ENCODE peak calls at places on chromosomes 1 and 21, in six cellular contexts. Y, Q, T, I, J and M are unnamed samples.

GRCh38 chr1:179036844-179037465 is 11.3 kb downstream of the FAM20B start:
- DNase-seq in Y (no peak), Q (no peak), T (no peak), I (no peak), J (peak), M (no peak)

GRCh38 chr1:81730881-81731280 is 69.9 kb upstream of the ADGRL2 start:
- DNase-seq in Y (no peak), Q (no peak), T (no peak), I (no peak), J (no peak), M (no peak)

GRCh38 chr1:40662151-40662550 is 3.3 kb downstream of the RIMS3 start:
- DNase-seq in Y (no peak), Q (no peak), T (no peak), I (no peak), J (no peak), M (peak)

GRCh38 chr1:13749543-13750307 is 49.7 kb downstream of the PRDM2 start:
- DNase-seq in Y (peak), Q (peak), T (peak), I (peak), J (peak), M (peak)

GRCh38 chr1:8684590-8684989 is 132.8 kb downstream of the RERE start:
- DNase-seq in Y (no peak), Q (no peak), T (no peak), I (no peak), J (no peak), M (no peak)

GRCh38 chr1:114286179-114286578 is 132.5 kb upstream of the SYT6 start:
- DNase-seq in Y (peak), Q (no peak), T (no peak), I (no peak), J (peak), M (no peak)

GRCh38 chr1:28449904-28450303 is 55.9 kb upstream of the RCC1 start:
- DNase-seq in Y (peak), Q (no peak), T (no peak), I (no peak), J (no peak), M (peak)

GRCh38 chr1:115098979-115099692 is 9.8 kb upstream of the TSPAN2 start:
- DNase-seq in Y (peak), Q (peak), T (no peak), I (no peak), J (peak), M (peak)

GRCh38 chr21:40840441-40840840 is 6.5 kb downstream of the DSCAM start:
- DNase-seq in Y (no peak), Q (no peak), T (no peak), I (no peak), J (no peak), M (no peak)

GRCh38 chr1:6960291-6960758 is 175.1 kb downstream of the CAMTA1 start:
- DNase-seq in Y (no peak), Q (no peak), T (no peak), I (peak), J (peak), M (peak)

GRCh38 chr1:24266398-24266941 is 52.7 kb upstream of the GRHL3 start:
- DNase-seq in Y (peak), Q (no peak), T (no peak), I (no peak), J (peak), M (peak)

GRCh38 chr1:81681104-81681503 is 119.6 kb upstream of the ADGRL2 start:
- DNase-seq in Y (no peak), Q (no peak), T (no peak), I (no peak), J (no peak), M (no peak)

GRCh38 chr21:39961251-39961650 is 94.0 kb downstream of the PCP4 start:
- DNase-seq in Y (peak), Q (no peak), T (no peak), I (no peak), J (no peak), M (no peak)

GRCh38 chr1:86296305-86297205 is 99.6 kb downstream of the ODF2L start:
- DNase-seq in Y (no peak), Q (no peak), T (no peak), I (no peak), J (no peak), M (peak)

GRCh38 chr1:22801753-22802152 is 91.1 kb downstream of the EPHB2 start:
- DNase-seq in Y (no peak), Q (no peak), T (no peak), I (peak), J (no peak), M (no peak)

GRCh38 chr1:201448981-201449380 is 20.0 kb downstream of the PHLDA3 start:
- DNase-seq in Y (no peak), Q (no peak), T (no peak), I (no peak), J (no peak), M (no peak)

GRCh38 chr1:150429805-150430204 is 57.4 kb upstream of the TARS2 start:
- DNase-seq in Y (no peak), Q (no peak), T (no peak), I (peak), J (no peak), M (no peak)

GRCh38 chr1:71522721-71523120 is 441.9 kb upstream of the ZRANB2 start:
- DNase-seq in Y (no peak), Q (no peak), T (no peak), I (no peak), J (no peak), M (no peak)

GRCh38 chr21:30924171-30924680 is 42.8 kb upstream of the KRTAP11-1 start:
- DNase-seq in Y (no peak), Q (no peak), T (no peak), I (no peak), J (no peak), M (peak)

GRCh38 chr1:197200468-197200899 is 54.0 kb upstream of the ASPM start:
- DNase-seq in Y (peak), Q (no peak), T (no peak), I (no peak), J (peak), M (no peak)

GRCh38 chr1:181104790-181105133 is 16.3 kb downstream of the IER5 start:
- DNase-seq in Y (no peak), Q (peak), T (peak), I (peak), J (no peak), M (peak)

GRCh38 chr1:187762109-187762508 is 933.4 kb downstream of the PLA2G4A start:
- DNase-seq in Y (no peak), Q (no peak), T (no peak), I (peak), J (no peak), M (no peak)

GRCh38 chr1:170461762-170462384 is 70.1 kb upstream of the GORAB start:
- DNase-seq in Y (peak), Q (no peak), T (no peak), I (no peak), J (peak), M (peak)

GRCh38 chr1:198641506-198641905 is 2.7 kb downstream of the PTPRC start:
- DNase-seq in Y (no peak), Q (no peak), T (no peak), I (no peak), J (no peak), M (no peak)